ENCODE peak calls at places on chromosomes 12 and 14, in four cellular contexts. D, U, K and G are unnamed samples.

GRCh38 chr12:1811281-1811947 is 9.0 kb upstream of the LRTM2 start:
- DNase-seq in K (no peak), D (no peak), U (no peak), G (no peak)

GRCh38 chr12:123807670-123808069 is 45.6 kb downstream of the DNAH10 start:
- DNase-seq in K (no peak), U (no peak), D (no peak), G (no peak)

GRCh38 chr12:105444050-105444808 is 113.7 kb downstream of the C12orf75 start:
- DNase-seq in U (no peak), K (no peak), D (no peak), G (no peak)

GRCh38 chr14:103199141-103199540 is 75.9 kb downstream of the TNFAIP2 start:
- DNase-seq in D (no peak), K (no peak), U (no peak), G (no peak)

GRCh38 chr12:18895946-18896345 is 158.0 kb downstream of the CAPZA3 start:
- DNase-seq in D (no peak), U (peak; percentile 9), K (no peak), G (no peak)

GRCh38 chr12:85866929-85867776 is 6.9 kb upstream of the NTS start:
- DNase-seq in U (peak; percentile 12), K (peak; percentile 51), D (peak; percentile 45), G (no peak)

GRCh38 chr14:99261916-99262787 is 9.8 kb downstream of the BCL11B start:
- DNase-seq in K (no peak), D (no peak), U (no peak), G (no peak)

GRCh38 chr12:102954143-102954542 is 3.3 kb upstream of the ASCL1 start:
- DNase-seq in K (no peak), U (no peak), D (no peak), G (no peak)

GRCh38 chr14:31251028-31251958 is 43.7 kb upstream of the HECTD1 start:
- DNase-seq in U (no peak), K (no peak), D (no peak), G (no peak)

GRCh38 chr12:124395986-124396385 is 101.1 kb downstream of the RFLNA start:
- DNase-seq in D (no peak), K (no peak), U (no peak), G (no peak)

GRCh38 chr12:98939350-98939749 is 294.3 kb downstream of the APAF1 start:
- DNase-seq in U (no peak), K (no peak), D (no peak), G (no peak)

GRCh38 chr14:87252103-87252502 is 740.9 kb downstream of the GALC start:
- DNase-seq in D (no peak), K (no peak), U (no peak), G (no peak)

GRCh38 chr12:5438671-5439200 is 6.8 kb downstream of the NTF3 start:
- DNase-seq in U (no peak), K (no peak), D (no peak), G (no peak)

GRCh38 chr14:33525626-33526025 is 425.2 kb downstream of the EGLN3 start:
- DNase-seq in D (no peak), U (no peak), K (no peak), G (no peak)

GRCh38 chr12:15689751-15690191 is 99.4 kb downstream of the EPS8 start:
- DNase-seq in U (no peak), K (no peak), D (no peak), G (no peak)

GRCh38 chr14:91523972-91524371 is 13.9 kb upstream of the PPP4R3A start:
- DNase-seq in U (no peak), D (no peak), K (no peak), G (no peak)

GRCh38 chr12:119666226-119666808 is 1.6 kb upstream of the PRKAB1 start:
- DNase-seq in U (no peak), K (no peak), D (no peak), G (no peak)

GRCh38 chr12:5088586-5089264 is 45.0 kb downstream of the KCNA5 start:
- DNase-seq in K (peak; percentile 22), U (no peak), D (no peak), G (no peak)

GRCh38 chr12:114976959-114977358 is 293.0 kb upstream of the TBX3 start:
- DNase-seq in K (peak; percentile 66), D (no peak), U (no peak), G (no peak)

GRCh38 chr14:105029402-105029801 is 8.5 kb upstream of the CDCA4 start:
- DNase-seq in U (no peak), D (no peak), K (no peak), G (peak; percentile 76)

GRCh38 chr14:32128703-32129102 is 51.6 kb downstream of the ARHGAP5 start:
- DNase-seq in D (no peak), K (no peak), U (no peak), G (no peak)

GRCh38 chr14:91123201-91123600 is 9.3 kb downstream of the DGLUCY start:
- DNase-seq in U (no peak), D (peak; percentile 41), K (no peak), G (no peak)

GRCh38 chr12:16611146-16611545 is 5.2 kb upstream of the LMO3 start:
- DNase-seq in D (no peak), U (no peak), K (no peak), G (no peak)

GRCh38 chr12:6250343-6250742 is 50.1 kb downstream of the CD9 start:
- DNase-seq in U (no peak), D (no peak), K (no peak), G (no peak)

GRCh38 chr14:105857223-105857815 is 330.9 kb downstream of the TMEM121 start:
- DNase-seq in D (no peak), U (no peak), K (no peak), G (peak; percentile 43)

GRCh38 chr12:68808388-68809189 is 612 bp downstream of the MDM2 start:
- DNase-seq in D (peak; percentile 93), U (peak; percentile 68), K (peak; percentile 72), G (peak; percentile 71)
- TF ChIP-seq POLR2A in D (peak; percentile 77), U (peak; percentile 57), K (peak; percentile 93), G (peak; percentile 54)

DNA sequence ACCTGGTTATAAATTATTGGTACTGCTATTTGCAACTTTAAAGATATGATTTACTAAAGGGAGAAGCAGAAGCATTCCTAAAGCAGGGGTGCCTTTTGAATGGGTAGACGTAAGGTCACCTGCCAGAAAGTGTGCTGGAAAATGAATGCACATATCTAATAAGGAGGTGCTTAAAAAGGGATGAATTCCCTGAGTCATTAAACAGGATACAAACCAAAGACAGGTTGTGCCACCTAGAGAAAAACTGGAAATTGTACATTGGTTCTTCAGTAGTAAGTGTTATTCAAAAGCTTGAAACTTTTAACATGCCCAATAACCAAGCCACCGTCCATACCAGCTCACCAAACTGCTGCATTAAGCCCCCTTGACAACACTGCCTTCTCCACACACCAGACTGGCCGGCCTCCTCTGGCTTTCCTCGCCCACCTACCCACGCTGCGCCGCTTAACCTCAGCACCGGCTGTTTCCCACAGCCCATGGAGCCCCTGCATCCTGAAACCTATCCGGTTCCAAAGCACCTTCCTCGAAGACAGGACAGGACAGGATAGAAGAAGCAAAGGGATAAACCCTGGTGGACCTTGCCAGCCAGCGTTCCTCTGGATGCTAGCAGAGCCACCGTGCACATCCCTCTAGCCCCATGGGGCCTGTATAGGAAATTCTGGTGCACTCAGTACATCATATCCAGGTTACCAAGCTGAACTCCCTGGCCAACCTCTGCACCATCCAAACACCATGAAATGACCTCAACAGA is 201.5 kb upstream of the CAND1 start:
- DNase-seq in D (no peak), U (no peak), K (no peak), G (no peak)
- TF ChIP-seq CTCF in D (no peak), U (no peak), K (no peak), G (no peak)

GRCh38 chr12:108595711-108596647 is 1.9 kb downstream of the TMEM119 start:
- DNase-seq in U (no peak), K (no peak), D (no peak), G (no peak)
- H3K27ac ChIP-seq in U (no peak overlapping the region), K (no peak overlapping the region), D (no peak overlapping the region), G (no peak overlapping the region)

GRCh38 chr14:21501568-21501967 is 9.6 kb downstream of the METTL3 start:
- DNase-seq in K (no peak), U (no peak), D (no peak), G (no peak)

GRCh38 chr14:21498540-21499526 is 12.3 kb downstream of the METTL3 start:
- DNase-seq in K (peak; percentile 49), U (peak; percentile 40), D (peak; percentile 24), G (no peak)

GRCh38 chr14:21505009-21505553 is 6.1 kb downstream of the METTL3 start:
- DNase-seq in D (no peak), U (no peak), K (no peak), G (no peak)

GRCh38 chr14:21506557-21506956 is 4.6 kb downstream of the METTL3 start:
- DNase-seq in U (no peak), D (no peak), K (no peak), G (no peak)

GRCh38 chr14:21503376-21503775 is 7.8 kb downstream of the METTL3 start:
- DNase-seq in K (no peak), D (no peak), U (no peak), G (no peak)
- TF ChIP-seq POLR2A in K (no peak), D (no peak), U (no peak), G (no peak)

GRCh38 chr14:38016497-38016896 is 191.2 kb upstream of the SSTR1 start:
- DNase-seq in K (no peak), D (no peak), U (no peak), G (no peak)
- TF ChIP-seq CTCF in K (no peak), D (no peak), U (no peak), G (no peak)

GRCh38 chr14:21070610-21071224 is 613 bp downstream of the ARHGEF40 start:
- DNase-seq in U (peak; percentile 38), K (peak; percentile 40), D (no peak), G (no peak)

GRCh38 chr14:21072781-21073339 is 2.8 kb downstream of the ARHGEF40 start:
- DNase-seq in K (no peak), D (no peak), U (no peak), G (no peak)

GRCh38 chr14:21071225-21072041 is 1.3 kb downstream of the ARHGEF40 start:
- DNase-seq in D (peak; percentile 48), K (peak; percentile 37), U (peak; percentile 64), G (peak; percentile 65)

GRCh38 chr14:21073921-21074320 is 3.8 kb downstream of the ARHGEF40 start:
- DNase-seq in D (no peak), K (no peak), U (no peak), G (no peak)

DNA sequence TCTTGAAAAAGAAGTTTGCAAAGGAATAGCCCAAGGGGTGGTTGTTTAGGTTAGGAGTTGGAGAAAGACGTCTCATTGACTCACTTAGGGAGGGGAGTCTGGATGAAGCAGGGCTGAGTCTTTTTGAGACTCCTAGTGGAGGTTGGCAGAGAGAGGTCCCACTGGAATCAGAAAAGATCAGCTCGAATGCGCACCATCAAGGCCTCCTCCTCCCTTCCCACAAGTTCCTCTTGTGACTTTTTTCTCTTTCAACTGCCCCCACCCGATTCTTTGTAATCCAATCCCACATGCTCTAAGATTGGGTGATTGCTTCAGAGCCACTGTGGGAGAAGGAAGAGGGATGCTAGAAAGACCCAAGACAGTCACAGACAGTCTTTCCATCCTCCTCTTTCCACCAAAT is 2.0 kb downstream of the ARHGEF40 start:
- DNase-seq in D (no peak), K (peak; percentile 32), U (no peak), G (no peak)
- H3K27ac ChIP-seq in D (peak overlapping the region; percentile 79), K (peak overlapping the region; percentile 95), U (no peak overlapping the region), G (peak overlapping the region; percentile 91)

GRCh38 chr12:54378791-54379400 is 5.6 kb downstream of the ZNF385A start:
- DNase-seq in U (peak; percentile 86), K (peak; percentile 88), D (no peak), G (no peak)
- TF ChIP-seq POLR2A in U (no peak), K (peak; percentile 58), D (no peak), G (no peak)